ENCODE peak calls at places on chromosomes 1 and 21, in six cellular contexts. T, M, N, P, W and S are unnamed samples. For H3K4me1, the result is how much of the 10 kb centered on the place peaks cover.

GRCh38 chr1:36384542-36385409 is 948 bp downstream of the STK40 start:
- DNase-seq in M (no peak), N (peak), T (peak), W (peak), P (peak), S (peak)

GRCh38 chr1:25245809-25246599 is 1.2 kb downstream of the RSRP1 start:
- DNase-seq in N (no peak), M (peak), T (peak), W (no peak), P (no peak), S (no peak)

GRCh38 chr1:185152187-185152767 is 4.5 kb downstream of the TRMT1L start:
- DNase-seq in W (no peak), T (no peak), N (no peak), P (no peak), M (no peak), S (no peak)

GRCh38 chr1:218247339-218247738 is 37.8 kb upstream of the RRP15 start:
- DNase-seq in W (no peak), N (no peak), P (no peak), T (no peak), M (no peak), S (no peak)

GRCh38 chr21:35178812-35179211 is 129.7 kb upstream of the RUNX1 start:
- DNase-seq in M (no peak), P (no peak), T (no peak), W (no peak), N (no peak), S (no peak)

GRCh38 chr21:27649323-27649722 is 682.4 kb upstream of the ADAMTS5 start:
- DNase-seq in T (no peak), W (no peak), M (no peak), N (no peak), P (no peak), S (no peak)

GRCh38 chr21:44962481-44962966 is 22.7 kb downstream of the SLX9 start:
- DNase-seq in W (no peak), M (no peak), P (no peak), N (no peak), T (no peak), S (no peak)

GRCh38 chr1:41741244-41741643 is 177.5 kb downstream of the HIVEP3 start:
- DNase-seq in N (no peak), W (no peak), M (no peak), P (no peak), T (no peak), S (no peak)

GRCh38 chr1:212482006-212482351 is 49.3 kb downstream of the NENF start:
- DNase-seq in M (no peak), T (no peak), N (no peak), P (no peak), W (no peak), S (no peak)

GRCh38 chr1:230502306-230502705 is 76.2 kb upstream of the PGBD5 start:
- DNase-seq in W (no peak), T (no peak), N (no peak), M (no peak), P (no peak), S (no peak)

GRCh38 chr1:17547271-17547670 is 7.8 kb downstream of the ARHGEF10L start:
- DNase-seq in W (no peak), T (no peak), P (no peak), N (no peak), M (no peak), S (no peak)

GRCh38 chr1:237043846-237044636 is 2.1 kb downstream of the RYR2 start:
- DNase-seq in P (no peak), T (no peak), N (no peak), W (no peak), M (no peak), S (no peak)

GRCh38 chr1:65175171-65176070 is 27.4 kb downstream of the AK4 start:
- DNase-seq in W (no peak), N (no peak), P (no peak), T (no peak), M (no peak), S (no peak)
- H3K4me1 ChIP-seq in W (under half), N (under half), P (under half), T (under half), M (under half), S (under half)

GRCh38 chr1:8652607-8653046 is 164.8 kb downstream of the RERE start:
- DNase-seq in P (no peak), N (no peak), M (no peak), T (no peak), W (no peak), S (no peak)
- H3K4me1 ChIP-seq in P (under half), N (under half), M (under half), T (under half), W (under half), S (under half)

GRCh38 chr1:77833521-77834100 is 54.2 kb downstream of the MIGA1 start:
- DNase-seq in W (no peak), P (no peak), M (no peak), N (no peak), T (no peak), S (no peak)

GRCh38 chr1:77831976-77832695 is 52.7 kb downstream of the MIGA1 start:
- DNase-seq in M (no peak), W (no peak), T (no peak), N (no peak), P (no peak), S (no peak)

GRCh38 chr1:77831566-77831965 is 52.1 kb downstream of the MIGA1 start:
- DNase-seq in P (no peak), N (no peak), T (no peak), M (no peak), W (no peak), S (no peak)

GRCh38 chr1:77830946-77831345 is 51.5 kb downstream of the MIGA1 start:
- DNase-seq in N (no peak), W (no peak), P (no peak), M (no peak), T (no peak), S (no peak)

DNA sequence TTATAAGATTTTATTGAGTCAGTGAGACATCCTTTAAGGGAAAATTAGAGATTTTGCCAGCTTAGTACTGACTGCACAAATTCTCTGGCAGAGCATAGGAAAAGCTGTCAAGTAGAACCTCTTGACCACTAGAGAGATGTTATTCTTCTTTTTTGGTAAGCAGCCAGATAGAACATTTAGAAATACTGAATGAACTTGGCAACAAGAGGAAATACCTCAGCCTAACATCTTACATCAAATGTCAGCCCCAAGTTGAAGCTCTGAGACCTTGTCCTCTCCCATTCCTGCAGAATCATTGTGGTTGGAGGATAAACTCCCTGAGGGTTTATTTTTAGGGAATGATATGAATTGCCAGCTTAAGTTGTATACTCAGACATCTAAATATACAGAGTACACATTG is 53.4 kb downstream of the MIGA1 start:
- DNase-seq in P (no peak), N (no peak), M (no peak), W (no peak), T (no peak), S (no peak)
- H3K4me1 ChIP-seq in P (under half), N (under half), M (under half), W (under half), T (under half), S (under half)

DNA sequence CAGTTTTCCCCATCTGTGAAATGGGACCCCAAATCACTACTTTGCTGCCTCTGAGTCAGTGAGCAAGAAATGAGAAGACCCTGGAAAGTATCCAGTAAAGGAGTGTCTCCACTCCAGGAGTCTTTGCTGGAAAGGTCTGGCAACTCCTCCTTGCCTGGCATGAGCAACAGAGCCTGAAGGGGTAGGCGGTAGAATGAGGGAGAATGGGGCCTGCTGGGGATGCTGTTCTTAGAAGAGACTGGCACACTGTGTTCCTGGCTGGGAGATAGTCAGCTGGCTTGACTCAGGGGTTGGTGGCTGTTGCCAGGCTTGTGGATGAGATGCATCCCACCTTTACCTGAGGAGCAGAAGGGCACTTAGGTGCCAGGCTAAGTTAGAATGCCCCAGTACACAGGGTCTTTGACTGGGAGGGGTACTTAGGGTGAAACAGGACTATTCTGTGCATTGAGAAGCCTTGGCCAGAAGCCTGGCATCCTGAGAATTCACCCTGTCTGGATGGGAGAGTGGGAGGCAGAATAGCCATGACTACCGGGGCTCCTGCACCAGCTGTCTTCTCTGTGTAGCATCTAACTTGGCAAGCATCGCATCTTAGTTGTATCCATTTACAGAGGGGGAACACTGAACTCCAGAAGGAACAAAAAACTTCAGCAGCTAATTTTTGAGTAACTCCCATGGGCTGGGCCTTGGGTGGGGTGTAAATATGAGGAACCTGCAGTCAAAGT is 2.5 kb downstream of the MFSD2A start:
- DNase-seq in P (no peak), M (no peak), W (no peak), N (no peak), T (no peak), S (no peak)
- H3K4me1 ChIP-seq in P (under half), M (under half), W (under half), N (under half), T (under half), S (under half)

GRCh38 chr1:115649964-115650363 is 8.2 kb downstream of the VANGL1 start:
- DNase-seq in P (no peak), W (no peak), M (no peak), T (no peak), N (no peak), S (no peak)
- H3K4me1 ChIP-seq in P (under half), W (under half), M (under half), T (under half), N (under half), S (half or more)

DNA sequence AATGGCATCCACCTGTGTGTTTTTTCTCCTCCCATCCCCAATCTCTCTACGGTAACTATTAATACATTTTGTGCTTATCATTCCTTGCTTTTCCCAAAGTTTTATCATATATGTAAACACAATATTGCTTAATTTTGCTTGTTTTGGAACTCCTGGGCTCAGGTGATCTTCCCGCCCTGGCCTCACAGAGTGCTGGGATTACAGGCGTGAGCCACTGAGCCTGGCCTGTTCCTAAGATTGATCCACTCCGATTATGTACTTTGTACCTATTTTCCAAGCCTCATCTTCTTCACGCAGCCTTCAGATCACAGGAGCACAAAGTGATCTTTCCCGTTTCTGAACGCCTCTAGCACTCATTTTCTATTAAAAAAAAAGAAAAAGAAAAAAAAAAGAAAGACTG is 45.2 kb downstream of the MEF2D start:
- DNase-seq in P (no peak), W (peak), M (no peak), T (no peak), N (no peak), S (no peak)
- H3K4me1 ChIP-seq in P (under half), W (under half), M (under half), T (under half), N (under half), S (under half)

DNA sequence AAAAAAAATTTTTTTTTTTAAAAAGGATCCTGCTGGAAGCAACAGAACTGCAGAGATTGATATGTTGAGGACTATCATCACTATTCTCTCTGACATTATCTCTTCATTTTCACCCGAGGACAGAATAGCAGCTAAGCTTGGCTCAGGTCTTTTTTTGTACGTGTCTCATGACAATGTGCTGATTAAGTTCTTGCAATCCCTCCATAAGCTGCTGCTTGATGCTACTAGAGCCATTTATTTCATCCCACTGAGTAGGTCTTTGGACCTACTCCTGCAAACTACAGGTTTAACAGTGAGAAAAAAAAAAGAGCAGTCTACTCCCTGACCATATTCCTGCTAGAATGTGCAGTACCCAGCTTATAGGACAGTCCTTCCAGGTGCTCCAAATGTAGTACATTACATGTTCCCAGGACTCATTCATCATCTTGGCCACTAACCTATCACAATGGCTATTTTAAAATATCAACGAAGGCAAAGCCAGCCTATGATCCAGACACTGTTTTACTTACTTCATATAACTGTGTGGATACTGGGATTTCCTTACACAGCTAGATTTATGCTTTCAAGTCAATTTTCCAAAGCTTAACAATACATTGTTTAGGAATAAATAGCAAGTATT is 54.1 kb downstream of the ARHGAP29 start:
- DNase-seq in N (no peak), P (no peak), M (no peak), W (no peak), T (no peak), S (no peak)
- H3K4me1 ChIP-seq in N (under half), P (under half), M (under half), W (under half), T (under half), S (under half)

DNA sequence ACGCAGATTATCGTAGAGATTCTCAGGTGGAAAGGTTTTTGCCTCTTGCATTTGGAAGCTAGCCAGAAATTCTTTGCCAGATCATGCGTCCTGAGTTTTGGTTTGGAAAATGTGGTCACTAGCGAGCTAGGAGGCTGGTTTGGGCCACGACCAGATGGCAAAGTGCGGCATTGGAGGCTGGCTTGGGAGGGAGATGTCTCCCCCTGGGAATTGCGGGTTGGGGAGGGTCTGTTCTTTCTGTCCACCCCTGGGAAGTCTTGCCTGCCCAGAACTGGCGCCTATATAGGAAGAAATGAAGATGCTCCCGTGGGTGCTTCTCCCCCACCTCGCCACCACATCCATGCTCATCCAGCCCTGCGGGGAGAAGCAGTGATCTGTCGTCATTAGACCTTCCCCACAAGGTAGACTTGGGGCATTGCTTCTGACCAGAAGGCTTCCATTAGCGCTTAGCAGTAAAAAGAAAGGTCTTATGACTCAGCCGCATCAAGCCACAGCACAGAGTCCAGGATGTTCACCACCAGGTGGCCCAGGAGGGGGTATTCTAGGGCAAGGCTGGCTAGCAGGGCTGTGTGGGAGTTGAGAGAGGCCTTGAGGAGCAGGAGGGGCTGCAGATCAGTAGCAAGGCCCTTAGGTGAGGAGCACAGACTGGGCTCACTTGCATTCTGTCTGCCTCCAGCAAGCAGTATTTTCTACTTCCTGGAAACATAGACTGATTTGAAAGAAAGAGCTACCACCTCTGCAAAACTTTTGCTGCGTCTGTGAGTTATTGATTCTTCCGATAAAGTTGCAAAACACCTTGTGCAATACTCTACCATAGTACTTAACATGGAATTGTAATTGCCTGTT is 1.5 kb upstream of the PTP4A2 start:
- DNase-seq in W (peak), M (peak), P (peak), N (peak), T (peak), S (peak)
- H3K4me1 ChIP-seq in W (under half), M (half or more), P (under half), N (under half), T (half or more), S (half or more)

GRCh38 chr1:19209990-19210771 is at the start of gene UBR4:
- DNase-seq in T (peak), W (peak), M (peak), N (peak), P (peak), S (peak)
- H3K4me1 ChIP-seq in T (half or more), W (under half), M (under half), N (under half), P (under half), S (half or more)